ENCODE peak calls at places on chromosomes 11 and 22, in six cellular contexts. R is CD4-positive, alpha-beta memory T cell; P is thoracic aorta; S is anterior cingulate cortex; Z is B cell; O is psoas muscle. H is an unnamed sample.

GRCh38 chr11:109075976-109076375 is 346.0 kb upstream of the C11orf87 start:
- DNase-seq in R (no peak), P (no peak), S (no peak), Z (no peak), O (no peak), H (no peak)

GRCh38 chr22:36546932-36547331 is 18.0 kb upstream of the EIF3D start:
- DNase-seq in R (no peak), P (no peak), S (no peak), Z (no peak), O (no peak), H (no peak)

GRCh38 chr11:2796508-2797180 is 88.9 kb downstream of the CDKN1C start:
- DNase-seq in R (no peak), P (no peak), S (no peak), Z (peak), O (peak), H (no peak)

GRCh38 chr11:130647371-130647770 is 198.9 kb downstream of the ADAMTS15 start:
- DNase-seq in R (no peak), P (no peak), S (no peak), Z (no peak), O (no peak), H (no peak)

GRCh38 chr11:88280673-88281316 is 56.7 kb downstream of the CTSC start:
- DNase-seq in R (no peak), P (no peak), S (no peak), Z (no peak), O (no peak), H (no peak)

GRCh38 chr22:47693606-47694005 is 931.2 kb downstream of the TBC1D22A start:
- DNase-seq in R (no peak), P (no peak), S (no peak), Z (no peak), O (no peak), H (no peak)

GRCh38 chr11:133157180-133157579 is 375.1 kb downstream of the OPCML start:
- DNase-seq in R (no peak), P (no peak), S (no peak), Z (no peak), O (no peak), H (no peak)

GRCh38 chr22:38317995-38318715 is 922 bp upstream of the CSNK1E start:
- DNase-seq in R (no peak), P (peak), S (peak), Z (no peak), O (peak), H (no peak)

GRCh38 chr11:76656571-76657081 is 13.9 kb downstream of the LRRC32 start:
- DNase-seq in R (no peak), P (no peak), S (no peak), Z (no peak), O (no peak), H (no peak)

GRCh38 chr11:46808804-46809431 is 37.2 kb downstream of the CKAP5 start:
- DNase-seq in R (peak), P (no peak), S (no peak), Z (no peak), O (no peak), H (no peak)

GRCh38 chr11:67056640-67057409 is at the start of gene RHOD:
- DNase-seq in R (peak), P (no peak), S (no peak), Z (no peak), O (no peak), H (no peak)

GRCh38 chr22:46673677-46674236 is 53.6 kb downstream of the GRAMD4 start:
- DNase-seq in R (no peak), P (no peak), S (no peak), Z (no peak), O (no peak), H (no peak)

H was measured in cerebellar nuclear complex.